ENCODE peak calls at places on chromosomes 4 and X, in six cellular contexts. One of them, this sample, is unnamed. For H3K4me1, the result is how much of the 10 kb centered on the place peaks cover.

GRCh38 chrX:37350034-37350365 is 836 bp downstream of the PRRG1 start:
- DNase-seq in uterus: no peak
- DNase-seq in sigmoid colon: no peak
- DNase-seq in spleen: no peak
- DNase-seq in endothelial cell of umbilical vein: peak
- DNase-seq in A549: peak
- DNase-seq in this sample: peak

GRCh38 chr4:3871181-3871852 is 105.1 kb downstream of the ADRA2C start:
- DNase-seq in spleen: peak
- DNase-seq in endothelial cell of umbilical vein: no peak
- DNase-seq in sigmoid colon: peak
- DNase-seq in A549: no peak
- DNase-seq in uterus: no peak
- DNase-seq in this sample: no peak

GRCh38 chr4:5919571-5919970 is 26.7 kb upstream of the CRMP1 start:
- DNase-seq in spleen: no peak
- DNase-seq in sigmoid colon: no peak
- DNase-seq in uterus: no peak
- DNase-seq in A549: no peak
- DNase-seq in endothelial cell of umbilical vein: no peak
- DNase-seq in this sample: no peak

GRCh38 chr4:27397886-27398285 is 537.2 kb downstream of the STIM2 start:
- DNase-seq in endothelial cell of umbilical vein: no peak
- DNase-seq in A549: no peak
- DNase-seq in sigmoid colon: no peak
- DNase-seq in spleen: no peak
- DNase-seq in uterus: no peak
- DNase-seq in this sample: no peak

GRCh38 chrX:12701625-12702024 is 89.6 kb upstream of the PRPS2 start:
- DNase-seq in uterus: peak
- DNase-seq in spleen: no peak
- DNase-seq in A549: peak
- DNase-seq in sigmoid colon: peak
- DNase-seq in endothelial cell of umbilical vein: peak
- DNase-seq in this sample: peak

GRCh38 chr4:155353923-155354540 is 22.7 kb downstream of the MAP9 start:
- DNase-seq in endothelial cell of umbilical vein: peak
- DNase-seq in sigmoid colon: peak
- DNase-seq in spleen: peak
- DNase-seq in A549: peak
- DNase-seq in uterus: peak
- DNase-seq in this sample: peak

GRCh38 chr4:112916868-112917267 is 132.6 kb upstream of the ANK2 start:
- DNase-seq in uterus: no peak
- DNase-seq in endothelial cell of umbilical vein: no peak
- DNase-seq in sigmoid colon: no peak
- DNase-seq in A549: no peak
- DNase-seq in spleen: no peak
- DNase-seq in this sample: no peak

GRCh38 chrX:148043456-148043855 is 62.3 kb downstream of the FMR1NB start:
- DNase-seq in A549: no peak
- DNase-seq in sigmoid colon: no peak
- DNase-seq in spleen: no peak
- DNase-seq in uterus: no peak
- DNase-seq in endothelial cell of umbilical vein: no peak
- DNase-seq in this sample: no peak

GRCh38 chr4:88854481-88854880 is 156.9 kb upstream of the NAP1L5 start:
- DNase-seq in sigmoid colon: no peak
- DNase-seq in endothelial cell of umbilical vein: no peak
- DNase-seq in A549: no peak
- DNase-seq in spleen: no peak
- DNase-seq in uterus: no peak
- DNase-seq in this sample: no peak

GRCh38 chrX:113947548-113947947 is 636.3 kb upstream of the HTR2C start:
- DNase-seq in A549: no peak
- DNase-seq in endothelial cell of umbilical vein: no peak
- DNase-seq in spleen: no peak
- DNase-seq in uterus: no peak
- DNase-seq in sigmoid colon: no peak
- DNase-seq in this sample: no peak

GRCh38 chr4:78534286-78534955 is 17.1 kb upstream of the ANXA3 start:
- DNase-seq in sigmoid colon: no peak
- DNase-seq in spleen: no peak
- DNase-seq in uterus: no peak
- DNase-seq in endothelial cell of umbilical vein: no peak
- DNase-seq in A549: no peak
- DNase-seq in this sample: no peak

GRCh38 chr4:48081196-48081595 is 52.9 kb downstream of the TXK start:
- DNase-seq in spleen: no peak
- DNase-seq in endothelial cell of umbilical vein: peak
- DNase-seq in uterus: no peak
- DNase-seq in sigmoid colon: no peak
- DNase-seq in A549: no peak
- DNase-seq in this sample: no peak

GRCh38 chr4:128354205-128354821 is 66.7 kb upstream of the PGRMC2 start:
- DNase-seq in sigmoid colon: no peak
- DNase-seq in spleen: no peak
- DNase-seq in A549: peak
- DNase-seq in uterus: no peak
- DNase-seq in endothelial cell of umbilical vein: peak
- DNase-seq in this sample: peak

GRCh38 chr4:70772929-70773555 is 51.3 kb downstream of the RUFY3 start:
- DNase-seq in A549: no peak
- DNase-seq in sigmoid colon: no peak
- DNase-seq in uterus: no peak
- DNase-seq in endothelial cell of umbilical vein: no peak
- DNase-seq in spleen: no peak
- DNase-seq in this sample: no peak

GRCh38 chrX:38970845-38971244 is 169.6 kb downstream of the MID1IP1 start:
- DNase-seq in endothelial cell of umbilical vein: no peak
- DNase-seq in spleen: no peak
- DNase-seq in sigmoid colon: no peak
- DNase-seq in uterus: no peak
- DNase-seq in A549: no peak
- DNase-seq in this sample: no peak

GRCh38 chr4:2694691-2695090 is 61.4 kb downstream of the TNIP2 start:
- DNase-seq in A549: no peak
- DNase-seq in endothelial cell of umbilical vein: no peak
- DNase-seq in spleen: no peak
- DNase-seq in sigmoid colon: no peak
- DNase-seq in uterus: no peak
- DNase-seq in this sample: no peak

GRCh38 chrX:129522184-129523059 is 868 bp downstream of the SMARCA1 start:
- DNase-seq in sigmoid colon: peak
- DNase-seq in spleen: no peak
- DNase-seq in endothelial cell of umbilical vein: peak
- DNase-seq in uterus: peak
- DNase-seq in A549: peak
- DNase-seq in this sample: peak

GRCh38 chrX:33183366-33183765 is 28.0 kb downstream of the DMD start:
- DNase-seq in endothelial cell of umbilical vein: peak
- DNase-seq in uterus: peak
- DNase-seq in spleen: no peak
- DNase-seq in A549: no peak
- DNase-seq in sigmoid colon: peak
- DNase-seq in this sample: no peak

GRCh38 chrX:9940397-9940796 is 26.8 kb upstream of the CLDN34 start:
- DNase-seq in A549: no peak
- DNase-seq in spleen: no peak
- DNase-seq in uterus: no peak
- DNase-seq in endothelial cell of umbilical vein: peak
- DNase-seq in sigmoid colon: no peak
- DNase-seq in this sample: no peak

GRCh38 chr4:167713756-167714155 is 378.6 kb upstream of the ANXA10 start:
- DNase-seq in sigmoid colon: no peak
- DNase-seq in uterus: no peak
- DNase-seq in A549: no peak
- DNase-seq in endothelial cell of umbilical vein: no peak
- DNase-seq in spleen: no peak
- DNase-seq in this sample: no peak

GRCh38 chrX:136353519-136354095 is 52.8 kb downstream of the ADGRG4 start:
- DNase-seq in endothelial cell of umbilical vein: no peak
- DNase-seq in sigmoid colon: no peak
- DNase-seq in uterus: no peak
- DNase-seq in spleen: no peak
- DNase-seq in A549: no peak
- DNase-seq in this sample: no peak

GRCh38 chr4:145935253-145936141 is 3.1 kb downstream of the ZNF827 start:
- DNase-seq in endothelial cell of umbilical vein: peak
- DNase-seq in sigmoid colon: no peak
- DNase-seq in A549: no peak
- DNase-seq in uterus: peak
- DNase-seq in spleen: no peak
- DNase-seq in this sample: no peak

GRCh38 chr4:145937021-145937861 is 1.4 kb downstream of the ZNF827 start:
- DNase-seq in sigmoid colon: peak
- DNase-seq in uterus: peak
- DNase-seq in spleen: peak
- DNase-seq in endothelial cell of umbilical vein: peak
- DNase-seq in A549: no peak
- DNase-seq in this sample: peak

GRCh38 chr4:145934434-145935047 is 4.1 kb downstream of the ZNF827 start:
- DNase-seq in spleen: no peak
- DNase-seq in endothelial cell of umbilical vein: no peak
- DNase-seq in A549: no peak
- DNase-seq in sigmoid colon: no peak
- DNase-seq in uterus: no peak
- DNase-seq in this sample: no peak

GRCh38 chr4:145937990-145938611 is 522 bp downstream of the ZNF827 start:
- DNase-seq in uterus: peak
- DNase-seq in A549: no peak
- DNase-seq in sigmoid colon: no peak
- DNase-seq in endothelial cell of umbilical vein: peak
- DNase-seq in spleen: no peak
- DNase-seq in this sample: no peak

GRCh38 chr4:145936142-145937020 is 2.2 kb downstream of the ZNF827 start:
- DNase-seq in endothelial cell of umbilical vein: peak
- DNase-seq in uterus: peak
- DNase-seq in sigmoid colon: peak
- DNase-seq in A549: no peak
- DNase-seq in spleen: peak
- DNase-seq in this sample: no peak
- H3K4me1 ChIP-seq in endothelial cell of umbilical vein: under half
- H3K4me1 ChIP-seq in uterus: under half
- H3K4me1 ChIP-seq in sigmoid colon: under half
- H3K4me1 ChIP-seq in A549: under half
- H3K4me1 ChIP-seq in spleen: under half
- H3K4me1 ChIP-seq in this sample: under half

DNA sequence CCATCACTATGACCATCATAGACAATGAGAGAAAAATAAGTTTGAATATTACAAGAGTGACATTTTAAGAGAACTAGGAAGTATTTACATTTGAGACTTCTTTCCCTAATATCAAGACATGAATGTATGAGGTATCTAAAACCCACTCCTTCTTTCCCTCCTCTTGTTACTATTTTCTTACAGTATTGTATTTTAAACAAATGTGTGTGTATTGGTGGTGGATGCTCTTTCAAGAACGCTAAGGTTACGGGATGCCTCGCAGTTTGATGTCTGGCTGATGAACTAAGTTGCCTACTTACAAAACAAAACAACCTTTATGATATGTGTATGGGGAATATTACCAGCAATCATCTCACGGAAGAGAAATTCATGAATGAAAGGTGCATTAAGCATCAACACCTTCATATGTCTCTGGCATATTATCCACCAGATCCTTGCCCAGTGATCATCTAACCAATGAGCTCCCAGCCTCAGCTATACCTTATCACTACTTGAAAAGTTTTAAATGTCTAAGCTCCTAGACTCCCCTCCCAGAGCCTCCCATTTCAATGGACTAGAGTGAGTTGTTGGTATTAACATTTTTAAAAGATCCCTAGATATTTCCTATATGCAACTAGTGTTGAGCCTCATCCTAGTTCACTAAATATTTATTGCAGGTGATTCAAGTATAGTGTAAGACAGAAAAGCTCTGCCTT is 10.6 kb downstream of the AREG start:
- DNase-seq in spleen: no peak
- DNase-seq in endothelial cell of umbilical vein: no peak
- DNase-seq in sigmoid colon: no peak
- DNase-seq in A549: no peak
- DNase-seq in uterus: no peak
- DNase-seq in this sample: no peak
- TF ChIP-seq POLR2A in spleen: no peak
- TF ChIP-seq POLR2A in endothelial cell of umbilical vein: no peak
- TF ChIP-seq POLR2A in sigmoid colon: no peak
- TF ChIP-seq POLR2A in A549: no peak
- TF ChIP-seq POLR2A in uterus: no peak
- TF ChIP-seq POLR2A in this sample: no peak

DNA sequence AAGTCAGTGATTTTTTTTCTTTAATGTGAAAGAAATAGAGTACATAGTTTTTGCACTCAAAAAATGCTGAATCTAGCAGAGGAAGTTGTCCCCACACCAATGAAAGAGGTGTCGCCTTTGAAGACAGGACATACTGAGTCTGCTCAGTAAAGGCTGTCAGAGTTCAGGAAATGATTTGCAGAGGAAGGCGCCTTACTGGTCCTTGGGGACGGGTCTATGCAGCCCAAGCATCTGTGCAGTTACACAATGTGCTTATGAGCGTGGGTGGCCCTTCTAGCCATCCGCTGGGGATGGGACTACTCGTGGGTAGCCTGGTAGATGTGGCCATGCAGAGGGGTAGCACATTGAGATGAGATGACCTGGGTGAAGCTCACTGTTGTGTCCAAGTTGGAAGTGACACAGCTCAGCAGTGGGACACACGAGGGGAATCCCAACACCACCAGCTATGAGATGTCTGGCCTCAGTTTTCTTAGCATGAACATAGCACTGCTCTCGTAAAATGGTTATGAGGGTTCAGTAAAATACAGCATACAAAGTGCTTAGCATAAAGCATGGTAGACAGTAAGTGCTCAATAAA is 116.5 kb upstream of the RBPJ start:
- DNase-seq in A549: no peak
- DNase-seq in endothelial cell of umbilical vein: no peak
- DNase-seq in sigmoid colon: no peak
- DNase-seq in uterus: no peak
- DNase-seq in spleen: no peak
- DNase-seq in this sample: no peak
- H3K4me1 ChIP-seq in A549: under half
- H3K4me1 ChIP-seq in endothelial cell of umbilical vein: under half
- H3K4me1 ChIP-seq in sigmoid colon: under half
- H3K4me1 ChIP-seq in uterus: under half
- H3K4me1 ChIP-seq in spleen: under half
- H3K4me1 ChIP-seq in this sample: under half

DNA sequence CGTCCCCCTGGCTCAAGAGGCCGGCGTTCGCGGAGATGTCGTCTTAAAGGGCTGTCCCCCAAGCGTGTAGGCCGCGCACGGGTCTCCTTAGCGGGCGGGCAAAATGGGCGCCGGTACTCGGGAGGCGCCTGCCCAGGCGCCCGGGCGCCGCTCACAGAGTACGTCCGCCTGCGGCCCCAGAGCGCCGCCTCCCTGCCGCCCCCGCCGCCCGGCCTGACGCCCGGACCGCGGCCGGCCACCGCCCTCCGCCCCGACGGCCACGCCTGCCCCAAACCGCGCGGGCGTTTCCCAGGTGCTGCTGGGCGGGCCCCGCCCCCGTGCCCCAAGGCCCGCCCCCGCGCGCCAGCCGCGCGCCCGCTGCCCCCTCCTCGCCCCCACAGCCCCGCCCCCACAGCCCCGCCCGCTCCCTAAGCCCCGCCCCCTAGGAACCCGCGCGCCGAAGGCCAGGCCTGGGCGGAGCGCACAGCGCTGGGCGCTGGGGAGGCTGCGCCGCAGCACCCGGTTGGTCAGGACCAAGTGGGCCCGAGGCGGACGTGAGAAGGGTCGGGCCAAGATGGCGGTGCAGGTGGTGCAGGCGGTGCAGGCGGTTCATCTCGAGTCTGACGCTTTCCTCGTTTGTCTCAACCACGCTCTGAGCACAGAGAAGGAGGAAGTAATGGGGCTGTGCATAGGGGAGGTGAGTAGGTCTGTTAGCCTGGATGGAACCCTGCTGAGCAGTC is at the start of the genes BRCC3, CMC4 and MTCP1:
- DNase-seq in sigmoid colon: peak
- DNase-seq in A549: peak
- DNase-seq in uterus: peak
- DNase-seq in spleen: peak
- DNase-seq in endothelial cell of umbilical vein: peak
- DNase-seq in this sample: peak
- TF ChIP-seq POLR2A in sigmoid colon: peak
- TF ChIP-seq POLR2A in A549: peak
- TF ChIP-seq POLR2A in uterus: peak
- TF ChIP-seq POLR2A in spleen: no peak
- TF ChIP-seq POLR2A in endothelial cell of umbilical vein: peak
- TF ChIP-seq POLR2A in this sample: peak